ENCODE peak calls at places on chromosomes 12 and 14, in seven cellular contexts. N, I, C, M, T, V and D are unnamed samples.

GRCh38 chr12:124658302-124658701 is 90.9 kb upstream of the NCOR2 start:
- DNase-seq in N (no peak), I (no peak), C (no peak), M (no peak), T (no peak), V (no peak), D (no peak)

GRCh38 chr12:123767613-123768012 is 5.5 kb downstream of the DNAH10 start:
- DNase-seq in N (no peak), I (no peak), C (no peak), M (no peak), T (no peak), V (no peak), D (no peak)

GRCh38 chr12:122753213-122753571 is 568 bp downstream of the DENR start:
- DNase-seq in N (no peak), I (no peak), C (no peak), M (no peak), T (no peak), V (no peak), D (no peak)

GRCh38 chr12:111687255-111687654 is 1.4 kb downstream of the ACAD10 start:
- DNase-seq in N (no peak), I (no peak), C (no peak), M (no peak), T (no peak), V (peak; percentile 7), D (no peak)

GRCh38 chr14:59097681-59098080 is 90.8 kb upstream of the DAAM1 start:
- DNase-seq in N (no peak), I (no peak), C (no peak), M (no peak), T (no peak), V (no peak), D (no peak)

GRCh38 chr14:58638231-58639205 is 756 bp downstream of the DACT1 start:
- DNase-seq in N (no peak), I (no peak), C (peak; percentile 6), M (no peak), T (peak; percentile 47), V (peak; percentile 26), D (peak; percentile 44)

GRCh38 chr14:77316872-77317271 is 3.8 kb downstream of the POMT2 start:
- DNase-seq in N (no peak), I (no peak), C (peak; percentile 30), M (no peak), T (no peak), V (no peak), D (no peak)

GRCh38 chr12:23550753-23551152 is 398.7 kb downstream of the SOX5 start:
- DNase-seq in N (no peak), I (no peak), C (no peak), M (no peak), T (no peak), V (no peak), D (no peak)

GRCh38 chr14:96256420-96256819 is 410 bp downstream of the BDKRB1 start:
- DNase-seq in N (no peak), I (no peak), C (no peak), M (no peak), T (no peak), V (peak; percentile 6), D (no peak)

GRCh38 chr14:24280797-24281460 is 9.5 kb upstream of the RABGGTA start:
- DNase-seq in N (no peak), I (no peak), C (no peak), M (no peak), T (no peak), V (no peak), D (no peak)

GRCh38 chr14:100554082-100554677 is 33.0 kb downstream of the BEGAIN start:
- DNase-seq in N (no peak), I (peak; percentile 32), C (no peak), M (no peak), T (no peak), V (no peak), D (peak; percentile 36)

GRCh38 chr14:33836203-33836894 is 114.5 kb downstream of the EGLN3 start:
- DNase-seq in N (no peak), I (no peak), C (no peak), M (no peak), T (no peak), V (no peak), D (no peak)

GRCh38 chr12:109729837-109730200 is 16.2 kb downstream of the FAM222A start:
- DNase-seq in N (no peak), I (no peak), C (no peak), M (no peak), T (peak; percentile 24), V (no peak), D (no peak)

GRCh38 chr12:105455250-105455649 is 124.8 kb downstream of the C12orf75 start:
- DNase-seq in N (no peak), I (no peak), C (no peak), M (no peak), T (no peak), V (no peak), D (no peak)

GRCh38 chr12:109098142-109098652 is 800 bp downstream of the UNG start:
- DNase-seq in N (no peak), I (no peak), C (peak; percentile 70), M (peak; percentile 65), T (no peak), V (no peak), D (no peak)

GRCh38 chr12:113399490-113399889 is 4.2 kb downstream of the SDS start:
- DNase-seq in N (no peak), I (no peak), C (no peak), M (no peak), T (no peak), V (no peak), D (no peak)

GRCh38 chr12:116862167-116862566 is 19.1 kb downstream of the HRK start:
- DNase-seq in N (no peak), I (no peak), C (no peak), M (no peak), T (no peak), V (no peak), D (no peak)
- H3K27ac ChIP-seq in N (no peak overlapping the region), I (no peak overlapping the region), C (no peak overlapping the region), M (no peak overlapping the region), T (no peak overlapping the region), V (no peak overlapping the region), D (no peak overlapping the region)

GRCh38 chr12:21774358-21775129 is at the start of gene KCNJ8:
- DNase-seq in N (peak; percentile 58), I (peak; percentile 16), C (peak; percentile 95), M (peak; percentile 77), T (peak; percentile 95), V (no peak), D (peak; percentile 26)

GRCh38 chr12:21775130-21775920 is 819 bp upstream of the KCNJ8 start:
- DNase-seq in N (no peak), I (no peak), C (peak; percentile 69), M (no peak), T (no peak), V (no peak), D (no peak)

GRCh38 chr12:21773263-21773741 is 1.2 kb downstream of the KCNJ8 start:
- DNase-seq in N (no peak), I (no peak), C (peak; percentile 77), M (peak; percentile 57), T (peak; percentile 93), V (no peak), D (peak; percentile 16)

GRCh38 chr12:21773799-21774198 is 707 bp downstream of the KCNJ8 start:
- DNase-seq in N (no peak), I (no peak), C (peak; percentile 26), M (no peak), T (no peak), V (no peak), D (no peak)

DNA sequence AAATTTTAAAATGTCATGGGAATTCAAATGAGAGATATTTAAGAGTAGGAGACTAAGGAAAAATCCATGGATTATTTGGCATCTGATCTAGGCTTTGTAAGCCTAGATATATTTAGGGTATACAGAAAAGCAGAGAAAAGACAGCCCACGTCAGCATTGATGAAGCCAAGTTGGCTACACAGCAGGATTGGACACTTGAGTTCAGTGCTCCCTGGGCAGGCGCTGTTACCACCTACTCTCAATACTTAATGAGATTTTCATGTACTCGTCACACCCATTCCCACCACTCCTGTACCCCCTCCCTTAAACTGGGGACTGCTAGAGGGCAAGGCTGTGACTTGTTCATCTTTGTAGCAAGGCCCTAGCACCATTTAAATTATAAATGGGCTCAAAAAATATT is 1.7 kb upstream of the KCNJ8 start:
- DNase-seq in N (no peak), I (no peak), C (peak; percentile 49), M (no peak), T (no peak), V (no peak), D (no peak)
- H3K27ac ChIP-seq in N (peak overlapping the region; percentile 68), I (no peak overlapping the region), C (peak overlapping the region; percentile 48), M (peak overlapping the region; percentile 89), T (no peak overlapping the region), V (no peak overlapping the region), D (no peak overlapping the region)

GRCh38 chr12:120194534-120195395 is at the start of gene GCN1:
- DNase-seq in N (peak; percentile 16), I (peak; percentile 81), C (peak; percentile 81), M (peak; percentile 71), T (peak; percentile 86), V (peak; percentile 85), D (peak; percentile 77)

GRCh38 chr12:120194226-120194533 is 335 bp downstream of the GCN1 start:
- DNase-seq in N (no peak), I (no peak), C (no peak), M (no peak), T (no peak), V (peak; percentile 56), D (peak; percentile 44)

GRCh38 chr12:120186654-120187053 is 7.9 kb downstream of the GCN1 start:
- DNase-seq in N (no peak), I (no peak), C (no peak), M (no peak), T (no peak), V (no peak), D (no peak)

GRCh38 chr12:120190386-120190785 is 4.1 kb downstream of the GCN1 start:
- DNase-seq in N (no peak), I (no peak), C (no peak), M (no peak), T (no peak), V (no peak), D (no peak)

DNA sequence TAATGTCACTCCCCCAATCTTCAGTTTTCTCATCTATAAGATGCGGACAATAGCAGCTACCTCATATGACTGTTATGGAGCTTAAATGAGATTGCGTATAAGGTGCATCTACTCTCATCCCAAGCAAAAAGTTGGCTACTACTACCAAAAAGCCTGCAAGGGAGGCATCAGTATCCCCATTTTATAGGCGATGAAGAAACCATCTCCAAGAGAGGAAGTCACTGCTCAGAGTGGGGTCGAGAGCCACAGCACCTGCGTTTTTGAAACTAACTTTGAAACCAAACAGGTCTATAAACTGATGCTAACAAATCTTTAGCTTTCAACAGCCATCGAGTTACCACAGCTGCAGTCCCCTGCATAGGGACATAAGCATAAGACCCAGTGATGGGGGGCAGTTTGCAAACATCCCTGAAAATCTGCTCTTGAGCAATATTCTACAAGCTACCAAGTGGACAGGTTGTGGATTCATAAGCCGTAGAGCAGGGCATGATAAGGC is 3.5 kb downstream of the GCN1 start:
- DNase-seq in N (no peak), I (no peak), C (no peak), M (no peak), T (no peak), V (no peak), D (no peak)
- H3K27ac ChIP-seq in N (no peak overlapping the region), I (no peak overlapping the region), C (no peak overlapping the region), M (no peak overlapping the region), T (no peak overlapping the region), V (no peak overlapping the region), D (no peak overlapping the region)

DNA sequence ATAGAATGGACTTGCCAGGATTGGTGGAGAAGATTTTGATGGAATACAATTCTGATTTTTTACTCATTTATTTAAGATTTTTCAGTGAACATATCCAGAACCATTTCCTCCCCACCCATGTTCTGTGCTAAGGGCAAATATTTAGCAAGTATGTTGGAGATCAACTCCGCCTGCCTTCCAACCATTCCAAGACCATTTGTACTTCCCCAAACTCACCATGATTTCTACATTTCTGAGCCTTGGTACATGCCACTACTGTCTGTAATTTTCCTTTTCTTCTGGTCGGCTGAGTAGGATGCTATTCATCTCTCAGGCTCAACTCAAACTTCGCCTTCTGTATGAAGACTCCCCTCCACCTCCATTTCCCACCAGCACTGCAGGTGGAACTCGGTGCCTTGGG is 150.6 kb downstream of the NTF3 start:
- DNase-seq in N (no peak), I (no peak), C (no peak), M (no peak), T (no peak), V (no peak), D (no peak)
- H3K27ac ChIP-seq in N (peak overlapping the region; percentile 44), I (no peak overlapping the region), C (no peak overlapping the region), M (no peak overlapping the region), T (no peak overlapping the region), V (no peak overlapping the region), D (no peak overlapping the region)